ENCODE peak calls at places on chromosome 2, in five cellular contexts. C is HCT116, S is GM19239, Y is fibroblast of pulmonary artery, I is GM12865. F is an unnamed sample.

GRCh38 chr2:162245051-162245450 is 1.8 kb upstream of the FAP start:
- DNase-seq in C (no peak), S (no peak), Y (no peak), I (no peak), F (no peak)

GRCh38 chr2:191152841-191153240 is 2.0 kb upstream of the STAT4 start:
- DNase-seq in C (no peak), S (no peak), Y (peak; percentile 57), I (peak; percentile 32), F (no peak)

GRCh38 chr2:226489765-226490164 is 309.9 kb downstream of the IRS1 start:
- DNase-seq in C (no peak), S (no peak), Y (peak; percentile 77), I (peak; percentile 48), F (peak; percentile 3)

GRCh38 chr2:85265304-85265703 is 62.5 kb downstream of the TGOLN2 start:
- DNase-seq in C (no peak), S (no peak), Y (no peak), I (no peak), F (no peak)

GRCh38 chr2:31286230-31286629 is 52.3 kb downstream of the EHD3 start:
- DNase-seq in C (no peak), S (no peak), Y (peak; percentile 57), I (no peak), F (no peak)

GRCh38 chr2:37627715-37628114 is 43.7 kb downstream of the CDC42EP3 start:
- DNase-seq in C (no peak), S (no peak), Y (no peak), I (peak; percentile 35), F (no peak)

GRCh38 chr2:42788-43187 is 3.5 kb downstream of the FAM110C start:
- DNase-seq in C (no peak), S (no peak), Y (no peak), I (no peak), F (no peak)

GRCh38 chr2:179898873-179899272 is 37.5 kb upstream of the ZNF385B start:
- DNase-seq in C (peak; percentile 61), S (no peak), Y (peak; percentile 37), I (peak; percentile 65), F (peak; percentile 16)